ENCODE peak calls at places on chromosome 20, in seven cellular contexts. B, E, A, C, D, J and N are unnamed samples.

GRCh38 chr20:23690581-23690980 is 1.7 kb upstream of the CST4 start:
- DNase-seq in B (no peak), E (no peak), A (no peak), C (no peak), D (no peak), J (no peak), N (no peak)

GRCh38 chr20:5080384-5080877 is 39.3 kb downstream of the PCNA start:
- DNase-seq in B (peak), E (peak), A (peak), C (peak), D (peak), J (peak), N (no peak)

GRCh38 chr20:33539129-33539528 is 49.2 kb downstream of the CBFA2T2 start:
- DNase-seq in B (peak), E (no peak), A (no peak), C (no peak), D (no peak), J (no peak), N (no peak)

GRCh38 chr20:1360094-1360493 is 31.2 kb upstream of the SDCBP2 start:
- DNase-seq in B (no peak), E (no peak), A (no peak), C (no peak), D (no peak), J (no peak), N (no peak)

GRCh38 chr20:62609811-62610757 is 32.2 kb upstream of the SLCO4A1 start:
- DNase-seq in B (no peak), E (no peak), A (no peak), C (no peak), D (no peak), J (no peak), N (no peak)

GRCh38 chr20:44737116-44737515 is 8.5 kb upstream of the KCNK15 start:
- DNase-seq in B (no peak), E (no peak), A (no peak), C (no peak), D (no peak), J (no peak), N (no peak)

GRCh38 chr20:50317644-50318043 is 127.0 kb downstream of the CEBPB start:
- DNase-seq in B (no peak), E (no peak), A (no peak), C (no peak), D (no peak), J (no peak), N (no peak)

GRCh38 chr20:53829086-53829703 is 235.6 kb upstream of the ZNF217 start:
- DNase-seq in B (peak), E (peak), A (no peak), C (no peak), D (no peak), J (no peak), N (no peak)

GRCh38 chr20:33568378-33569289 is 78.7 kb downstream of the CBFA2T2 start:
- DNase-seq in B (peak), E (peak), A (peak), C (peak), D (no peak), J (peak), N (no peak)

GRCh38 chr20:40698281-40698680 is 9.2 kb upstream of the MAFB start:
- DNase-seq in B (no peak), E (no peak), A (no peak), C (no peak), D (no peak), J (no peak), N (no peak)